ENCODE peak calls at places on chromosome 6, in four cellular contexts. One of them, this sample, is unnamed.

GRCh38 chr6:39812853-39813533 is 20.8 kb downstream of the DAAM2 start:
- DNase-seq in GM10248: no peak
- DNase-seq in fibroblast of mammary gland: peak; percentile 86
- DNase-seq in mucosa of descending colon: no peak
- DNase-seq in this sample: peak; percentile 92

GRCh38 chr6:11804135-11804534 is 25.5 kb upstream of the ADTRP start:
- DNase-seq in GM10248: no peak
- DNase-seq in fibroblast of mammary gland: no peak
- DNase-seq in mucosa of descending colon: no peak
- DNase-seq in this sample: no peak

GRCh38 chr6:130366011-130366963 is at the start of gene TMEM200A:
- DNase-seq in GM10248: peak; percentile 36
- DNase-seq in fibroblast of mammary gland: peak; percentile 72
- DNase-seq in mucosa of descending colon: peak; percentile 30
- DNase-seq in this sample: no peak

GRCh38 chr6:38977101-38977500 is 71.5 kb upstream of the GLP1R start:
- DNase-seq in GM10248: no peak
- DNase-seq in fibroblast of mammary gland: no peak
- DNase-seq in mucosa of descending colon: no peak
- DNase-seq in this sample: no peak

GRCh38 chr6:163956571-163957407 is 542.3 kb downstream of the QKI start:
- DNase-seq in GM10248: peak; percentile 81
- DNase-seq in fibroblast of mammary gland: peak; percentile 85
- DNase-seq in mucosa of descending colon: peak; percentile 75
- DNase-seq in this sample: peak; percentile 84

GRCh38 chr6:29676981-29677601 is 3.9 kb downstream of the ZFP57 start:
- DNase-seq in GM10248: no peak
- DNase-seq in fibroblast of mammary gland: no peak
- DNase-seq in mucosa of descending colon: no peak
- DNase-seq in this sample: no peak

GRCh38 chr6:12336121-12336971 is 46.2 kb downstream of the EDN1 start:
- DNase-seq in GM10248: peak; percentile 65
- DNase-seq in fibroblast of mammary gland: no peak
- DNase-seq in mucosa of descending colon: no peak
- DNase-seq in this sample: no peak

GRCh38 chr6:1622851-1623768 is 13.4 kb downstream of the FOXC1 start:
- DNase-seq in GM10248: no peak
- DNase-seq in fibroblast of mammary gland: no peak
- DNase-seq in mucosa of descending colon: no peak
- DNase-seq in this sample: no peak

GRCh38 chr6:53342210-53342609 is 6.5 kb downstream of the ELOVL5 start:
- DNase-seq in GM10248: no peak
- DNase-seq in fibroblast of mammary gland: no peak
- DNase-seq in mucosa of descending colon: no peak
- DNase-seq in this sample: no peak

GRCh38 chr6:136012198-136012884 is 160.8 kb downstream of the PDE7B start:
- DNase-seq in GM10248: no peak
- DNase-seq in fibroblast of mammary gland: peak; percentile 88
- DNase-seq in mucosa of descending colon: no peak
- DNase-seq in this sample: no peak

GRCh38 chr6:31272431-31272830 is 539 bp upstream of the HLA-C start:
- DNase-seq in GM10248: peak; percentile 22
- DNase-seq in fibroblast of mammary gland: no peak
- DNase-seq in mucosa of descending colon: no peak
- DNase-seq in this sample: peak; percentile 30

GRCh38 chr6:134420638-134421181 is 102.8 kb upstream of the SGK1 start:
- DNase-seq in GM10248: no peak
- DNase-seq in fibroblast of mammary gland: peak; percentile 75
- DNase-seq in mucosa of descending colon: no peak
- DNase-seq in this sample: no peak

GRCh38 chr6:137970368-137970767 is 103.3 kb downstream of the TNFAIP3 start:
- DNase-seq in GM10248: peak; percentile 32
- DNase-seq in fibroblast of mammary gland: no peak
- DNase-seq in mucosa of descending colon: no peak
- DNase-seq in this sample: peak; percentile 25

GRCh38 chr6:26204332-26205160 is 117.3 kb downstream of the HFE start:
- DNase-seq in GM10248: peak; percentile 84
- DNase-seq in fibroblast of mammary gland: peak; percentile 96
- DNase-seq in mucosa of descending colon: peak; percentile 97
- DNase-seq in this sample: peak; percentile 98

GRCh38 chr6:3729603-3730344 is 21.7 kb downstream of the PXDC1 start:
- DNase-seq in GM10248: no peak
- DNase-seq in fibroblast of mammary gland: no peak
- DNase-seq in mucosa of descending colon: no peak
- DNase-seq in this sample: no peak

GRCh38 chr6:36139991-36140710 is 9.8 kb downstream of the MAPK13 start:
- DNase-seq in GM10248: no peak
- DNase-seq in fibroblast of mammary gland: no peak
- DNase-seq in mucosa of descending colon: no peak
- DNase-seq in this sample: peak; percentile 34

GRCh38 chr6:139370047-139370706 is 4.3 kb downstream of the CITED2 start:
- DNase-seq in GM10248: no peak
- DNase-seq in fibroblast of mammary gland: peak; percentile 87
- DNase-seq in mucosa of descending colon: peak; percentile 17
- DNase-seq in this sample: no peak

GRCh38 chr6:165439928-165440554 is 130.6 kb upstream of the C6orf118 start:
- DNase-seq in GM10248: peak; percentile 12
- DNase-seq in fibroblast of mammary gland: peak; percentile 68
- DNase-seq in mucosa of descending colon: no peak
- DNase-seq in this sample: peak; percentile 4

GRCh38 chr6:42106663-42107023 is 35.8 kb downstream of the C6orf132 start:
- DNase-seq in GM10248: no peak
- DNase-seq in fibroblast of mammary gland: no peak
- DNase-seq in mucosa of descending colon: no peak
- DNase-seq in this sample: no peak

GRCh38 chr6:117496383-117496990 is 14.0 kb downstream of the DCBLD1 start:
- DNase-seq in GM10248: no peak
- DNase-seq in fibroblast of mammary gland: peak; percentile 94
- DNase-seq in mucosa of descending colon: no peak
- DNase-seq in this sample: no peak

GRCh38 chr6:66264376-66264775 is 557.4 kb upstream of the EYS start:
- DNase-seq in GM10248: no peak
- DNase-seq in fibroblast of mammary gland: peak; percentile 3
- DNase-seq in mucosa of descending colon: no peak
- DNase-seq in this sample: no peak

GRCh38 chr6:149544646-149545257 is 1.1 kb downstream of the PPIL4 start:
- DNase-seq in GM10248: no peak
- DNase-seq in fibroblast of mammary gland: no peak
- DNase-seq in mucosa of descending colon: peak; percentile 6
- DNase-seq in this sample: no peak

GRCh38 chr6:9398794-9399373 is 963.5 kb upstream of the SLC35B3 start:
- DNase-seq in GM10248: no peak
- DNase-seq in fibroblast of mammary gland: no peak
- DNase-seq in mucosa of descending colon: peak; percentile 20
- DNase-seq in this sample: no peak

GRCh38 chr6:116251568-116252384 is 2.1 kb downstream of the TSPYL4 start:
- DNase-seq in GM10248: no peak
- DNase-seq in fibroblast of mammary gland: peak; percentile 49
- DNase-seq in mucosa of descending colon: no peak
- DNase-seq in this sample: no peak

GRCh38 chr6:134456284-134456683 is 138.4 kb upstream of the SGK1 start:
- DNase-seq in GM10248: no peak
- DNase-seq in fibroblast of mammary gland: no peak
- DNase-seq in mucosa of descending colon: no peak
- DNase-seq in this sample: no peak

GRCh38 chr6:100456178-100456880 is 8.4 kb downstream of the SIM1 start:
- DNase-seq in GM10248: no peak
- DNase-seq in fibroblast of mammary gland: no peak
- DNase-seq in mucosa of descending colon: no peak
- DNase-seq in this sample: no peak

GRCh38 chr6:50410577-50410976 is 302.7 kb upstream of the TFAP2D start:
- DNase-seq in GM10248: no peak
- DNase-seq in fibroblast of mammary gland: no peak
- DNase-seq in mucosa of descending colon: no peak
- DNase-seq in this sample: no peak

GRCh38 chr6:1872649-1873131 is 263.0 kb downstream of the FOXC1 start:
- DNase-seq in GM10248: no peak
- DNase-seq in fibroblast of mammary gland: peak; percentile 63
- DNase-seq in mucosa of descending colon: no peak
- DNase-seq in this sample: no peak

GRCh38 chr6:155248021-155249001 is 15.5 kb upstream of the CLDN20 start:
- DNase-seq in GM10248: peak; percentile 64
- DNase-seq in fibroblast of mammary gland: peak; percentile 80
- DNase-seq in mucosa of descending colon: peak; percentile 56
- DNase-seq in this sample: peak; percentile 63

GRCh38 chr6:150539568-150539967 is 60.1 kb upstream of the PLEKHG1 start:
- DNase-seq in GM10248: no peak
- DNase-seq in fibroblast of mammary gland: no peak
- DNase-seq in mucosa of descending colon: no peak
- DNase-seq in this sample: no peak

GRCh38 chr6:44631968-44632367 is 244.5 kb downstream of the CDC5L start:
- DNase-seq in GM10248: no peak
- DNase-seq in fibroblast of mammary gland: no peak
- DNase-seq in mucosa of descending colon: no peak
- DNase-seq in this sample: no peak

DNA sequence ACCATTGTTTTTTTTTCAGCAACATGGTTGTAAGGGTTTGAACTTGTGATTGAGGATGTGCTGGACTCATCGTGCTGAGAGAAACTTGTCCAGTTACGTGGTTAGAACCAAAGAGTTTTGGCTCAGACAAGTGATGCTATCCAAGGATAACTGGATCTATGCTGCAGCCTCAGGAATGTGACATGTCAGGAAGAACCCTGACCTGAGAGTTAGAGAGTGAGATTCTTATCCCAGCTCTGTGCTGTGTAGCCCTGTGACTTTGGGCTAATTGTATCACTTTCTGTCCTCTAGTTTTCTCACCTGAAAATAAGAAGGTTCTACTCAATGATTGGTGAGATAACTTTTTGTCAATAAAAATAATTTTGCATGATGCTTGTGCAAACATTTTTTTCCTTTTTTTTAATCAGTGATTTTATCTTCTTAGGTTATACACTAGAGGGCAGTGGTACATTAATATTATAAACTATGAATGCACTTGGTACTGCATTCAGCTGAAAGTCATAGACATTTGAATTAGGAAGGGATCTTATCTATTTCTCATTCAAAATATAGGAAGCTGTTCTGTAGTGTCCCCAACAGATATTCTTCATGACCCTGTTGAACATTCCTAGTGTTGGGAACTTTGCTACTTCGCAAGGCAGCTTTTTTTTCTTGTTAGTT is 141.1 kb downstream of the RNF144B start:
- DNase-seq in GM10248: no peak
- DNase-seq in fibroblast of mammary gland: peak; percentile 24
- DNase-seq in mucosa of descending colon: no peak
- DNase-seq in this sample: peak; percentile 27
- TF ChIP-seq CTCF in GM10248: peak; percentile 1
- TF ChIP-seq CTCF in fibroblast of mammary gland: peak; percentile 27
- TF ChIP-seq CTCF in mucosa of descending colon: no peak
- TF ChIP-seq CTCF in this sample: peak; percentile 78

GRCh38 chr6:107185570-107185969 is 70.3 kb upstream of the BEND3 start:
- DNase-seq in GM10248: no peak
- DNase-seq in fibroblast of mammary gland: peak; percentile 31
- DNase-seq in mucosa of descending colon: peak; percentile 11
- DNase-seq in this sample: no peak
- TF ChIP-seq CTCF in GM10248: no peak
- TF ChIP-seq CTCF in fibroblast of mammary gland: peak; percentile 25
- TF ChIP-seq CTCF in mucosa of descending colon: no peak
- TF ChIP-seq CTCF in this sample: no peak

GRCh38 chr6:71385111-71385822 is 96.7 kb downstream of the OGFRL1 start:
- DNase-seq in GM10248: no peak
- DNase-seq in fibroblast of mammary gland: no peak
- DNase-seq in mucosa of descending colon: no peak
- DNase-seq in this sample: no peak

GRCh38 chr6:71386215-71386614 is 97.6 kb downstream of the OGFRL1 start:
- DNase-seq in GM10248: no peak
- DNase-seq in fibroblast of mammary gland: no peak
- DNase-seq in mucosa of descending colon: no peak
- DNase-seq in this sample: no peak

GRCh38 chr6:71387179-71387578 is 98.6 kb downstream of the OGFRL1 start:
- DNase-seq in GM10248: no peak
- DNase-seq in fibroblast of mammary gland: peak; percentile 88
- DNase-seq in mucosa of descending colon: no peak
- DNase-seq in this sample: no peak

GRCh38 chr6:71383476-71383875 is 94.9 kb downstream of the OGFRL1 start:
- DNase-seq in GM10248: no peak
- DNase-seq in fibroblast of mammary gland: no peak
- DNase-seq in mucosa of descending colon: no peak
- DNase-seq in this sample: peak; percentile 15

DNA sequence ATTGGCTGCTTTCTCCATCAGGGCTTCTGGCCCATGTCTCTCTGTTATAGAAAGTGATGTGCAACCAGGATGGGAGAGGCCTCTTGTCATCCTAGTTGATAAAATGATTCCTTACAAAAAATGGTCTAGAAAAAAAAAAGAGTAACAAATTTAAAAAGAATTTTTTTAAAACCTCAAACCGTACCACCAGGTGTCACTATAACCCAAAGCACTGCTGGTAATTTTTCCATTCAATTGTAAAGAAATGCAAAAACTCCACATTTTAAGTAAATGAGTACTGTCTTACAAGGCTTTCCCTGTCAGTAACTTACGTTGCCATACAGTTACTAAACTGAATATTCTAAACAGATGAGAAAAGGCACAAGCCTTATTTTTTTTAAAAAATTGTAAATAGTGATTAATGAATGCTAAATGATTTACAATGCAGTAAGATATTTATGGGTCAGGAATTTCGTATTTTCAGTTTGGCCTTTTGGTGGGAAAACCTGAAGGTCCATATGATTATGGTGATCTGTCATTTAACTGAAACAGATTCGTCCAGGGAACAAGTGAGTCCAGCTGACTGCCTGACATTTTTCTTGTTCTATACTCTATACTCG is 95.4 kb downstream of the OGFRL1 start:
- DNase-seq in GM10248: peak; percentile 8
- DNase-seq in fibroblast of mammary gland: peak; percentile 70
- DNase-seq in mucosa of descending colon: peak; percentile 22
- DNase-seq in this sample: peak; percentile 60
- TF ChIP-seq CTCF in GM10248: peak; percentile 46
- TF ChIP-seq CTCF in fibroblast of mammary gland: peak; percentile 58
- TF ChIP-seq CTCF in mucosa of descending colon: no peak
- TF ChIP-seq CTCF in this sample: peak; percentile 93

DNA sequence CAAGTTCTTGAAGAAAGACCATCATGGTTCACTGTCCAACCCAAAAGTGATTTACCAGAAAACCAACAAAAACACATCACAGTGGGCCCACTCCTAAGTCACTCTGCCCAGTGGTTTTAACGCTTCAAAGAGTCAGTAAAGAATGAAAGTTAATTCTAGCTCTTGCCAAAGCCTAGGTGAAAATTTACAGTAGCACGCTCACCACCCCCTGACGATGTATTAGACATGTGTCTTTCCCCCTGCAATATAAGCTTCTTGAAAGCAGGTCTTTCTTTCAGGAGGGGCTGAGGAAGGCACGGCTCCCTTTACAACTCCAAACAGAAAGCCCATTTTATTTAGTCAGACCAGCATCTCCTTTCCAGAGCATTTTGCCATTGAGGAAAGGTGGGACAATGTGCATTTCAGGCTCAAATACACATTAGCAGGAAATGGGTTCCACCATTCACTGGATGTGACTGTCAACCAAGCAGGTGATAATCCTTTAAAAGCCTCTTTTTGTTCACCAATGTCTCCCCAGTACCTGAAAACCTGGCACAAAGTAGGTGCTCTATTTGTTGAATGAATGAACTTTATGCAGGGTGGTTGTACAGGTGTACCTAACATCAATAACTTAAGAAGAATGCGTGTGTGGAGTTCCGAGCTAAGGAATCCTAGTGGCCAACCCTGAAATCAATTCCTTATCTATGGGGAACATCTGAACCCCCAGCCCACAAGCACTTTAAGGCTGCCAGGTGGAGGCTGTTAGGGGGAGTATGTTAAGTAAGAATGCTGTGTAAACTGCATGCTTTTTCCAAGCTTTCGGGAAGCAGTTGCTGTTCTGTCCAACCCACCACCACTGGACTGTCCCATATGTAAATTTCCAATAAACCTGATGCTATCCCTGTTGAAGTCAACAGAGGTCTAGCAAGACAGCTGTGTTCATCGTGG is 11.4 kb downstream of the EZR start:
- DNase-seq in GM10248: no peak
- DNase-seq in fibroblast of mammary gland: no peak
- DNase-seq in mucosa of descending colon: no peak
- DNase-seq in this sample: no peak
- TF ChIP-seq CTCF in GM10248: no peak
- TF ChIP-seq CTCF in fibroblast of mammary gland: no peak
- TF ChIP-seq CTCF in mucosa of descending colon: no peak
- TF ChIP-seq CTCF in this sample: no peak